ENCODE peak calls at places on chromosomes 2 and 18, in six cellular contexts. I is stimulated activated CD8-positive, alpha-beta memory T cell treated with anti-CD3 and anti-CD28 coated beads, Interleukin-7, amount 100 ng/mL, for 48 hours; C is cardiac muscle cell; N is B cell; R is kidney tubule cell; Z is NCI-H345. S is an unnamed sample.

GRCh38 chr18:22005191-22005824 is 164.1 kb upstream of the GATA6 start:
- DNase-seq in I (no peak), C (no peak), N (no peak), R (no peak), Z (no peak), S (no peak)

GRCh38 chr2:27915191-27915590 is 24.7 kb downstream of the BABAM2 start:
- DNase-seq in I (no peak), C (peak; percentile 55), N (no peak), R (no peak), Z (no peak), S (no peak)

GRCh38 chr18:41266616-41267015 is 688.4 kb upstream of the PIK3C3 start:
- DNase-seq in I (no peak), C (peak; percentile 87), N (no peak), R (no peak), Z (no peak), S (no peak)

GRCh38 chr2:88307817-88308216 is 137.7 kb downstream of the THNSL2 start:
- DNase-seq in I (no peak), C (no peak), N (peak; percentile 14), R (peak; percentile 50), Z (no peak), S (no peak)

GRCh38 chr2:181281206-181281832 is 175.9 kb upstream of the ITGA4 start:
- DNase-seq in I (no peak), C (no peak), N (no peak), R (no peak), Z (peak; percentile 5), S (no peak)

GRCh38 chr2:40192864-40193669 is 258.8 kb downstream of the SLC8A1 start:
- DNase-seq in I (no peak), C (peak; percentile 8), N (no peak), R (peak; percentile 62), Z (peak; percentile 14), S (no peak)

GRCh38 chr18:57970356-57971095 is 73.5 kb upstream of the NEDD4L start:
- DNase-seq in I (no peak), C (no peak), N (no peak), R (peak; percentile 4), Z (no peak), S (no peak)

GRCh38 chr2:190941571-190941970 is 61.0 kb downstream of the GLS start:
- DNase-seq in I (no peak), C (no peak), N (no peak), R (no peak), Z (no peak), S (no peak)

GRCh38 chr18:50866765-50867164 is 12.2 kb upstream of the ME2 start:
- DNase-seq in I (no peak), C (peak; percentile 39), N (no peak), R (peak; percentile 34), Z (no peak), S (no peak)

GRCh38 chr2:95275601-95276243 is 1.5 kb downstream of the PROM2 start:
- DNase-seq in I (no peak), C (peak; percentile 17), N (no peak), R (peak; percentile 73), Z (no peak), S (no peak)

GRCh38 chr2:20917724-20918572 is 95.0 kb upstream of the LDAH start:
- DNase-seq in I (no peak), C (no peak), N (no peak), R (no peak), Z (no peak), S (no peak)

GRCh38 chr18:11891737-11892136 is 16.4 kb downstream of the MPPE1 start:
- DNase-seq in I (no peak), C (no peak), N (no peak), R (no peak), Z (no peak), S (no peak)

GRCh38 chr2:232980683-232981082 is 32.4 kb downstream of the NGEF start:
- DNase-seq in I (no peak), C (no peak), N (no peak), R (peak; percentile 41), Z (no peak), S (no peak)

GRCh38 chr2:199463000-199463692 is 5.4 kb upstream of the SATB2 start:
- DNase-seq in I (no peak), C (peak; percentile 48), N (peak; percentile 59), R (peak; percentile 76), Z (peak; percentile 77), S (no peak)

GRCh38 chr2:20356042-20356441 is 5.4 kb upstream of the PUM2 start:
- DNase-seq in I (no peak), C (peak; percentile 73), N (no peak), R (peak; percentile 40), Z (no peak), S (no peak)

GRCh38 chr2:206979922-206980321 is 40.6 kb downstream of the CPO start:
- DNase-seq in I (no peak), C (no peak), N (no peak), R (no peak), Z (no peak), S (no peak)

GRCh38 chr2:119932809-119933208 is 80.1 kb upstream of the EPB41L5 start:
- DNase-seq in I (no peak), C (no peak), N (no peak), R (no peak), Z (no peak), S (no peak)

GRCh38 chr18:14978962-14979535 is 231.1 kb downstream of the ANKRD30B start:
- DNase-seq in I (no peak), C (no peak), N (no peak), R (peak; percentile 44), Z (no peak), S (no peak)

GRCh38 chr18:5456577-5457466 is 87.0 kb downstream of the EPB41L3 start:
- DNase-seq in I (no peak), C (peak; percentile 71), N (peak; percentile 6), R (peak; percentile 50), Z (no peak), S (no peak)

GRCh38 chr18:28269750-28270149 is 92.8 kb upstream of the CDH2 start:
- DNase-seq in I (no peak), C (peak; percentile 25), N (no peak), R (no peak), Z (no peak), S (no peak)

GRCh38 chr2:31384351-31384750 is 30.2 kb downstream of the XDH start:
- DNase-seq in I (no peak), C (peak; percentile 90), N (no peak), R (peak; percentile 94), Z (no peak), S (peak; percentile 47)

GRCh38 chr2:151422917-151423439 is 13.3 kb downstream of the RIF1 start:
- DNase-seq in I (no peak), C (no peak), N (no peak), R (no peak), Z (no peak), S (no peak)

GRCh38 chr2:68721482-68722071 is 13.0 kb upstream of the ARHGAP25 start:
- DNase-seq in I (no peak), C (no peak), N (peak; percentile 70), R (peak; percentile 45), Z (no peak), S (peak; percentile 27)

GRCh38 chr2:62589691-62590356 is 83.8 kb upstream of the TMEM17 start:
- DNase-seq in I (no peak), C (no peak), N (no peak), R (no peak), Z (no peak), S (no peak)

GRCh38 chr2:43484323-43484930 is 111.4 kb downstream of the THADA start:
- DNase-seq in I (no peak), C (peak; percentile 93), N (peak; percentile 74), R (peak; percentile 78), Z (peak; percentile 52), S (no peak)

GRCh38 chr2:173590278-173590811 is 235.7 kb downstream of the CDCA7 start:
- DNase-seq in I (no peak), C (peak; percentile 81), N (no peak), R (peak; percentile 98), Z (peak; percentile 94), S (no peak)

GRCh38 chr18:77191241-77191751 is 58.4 kb upstream of the GALR1 start:
- DNase-seq in I (no peak), C (peak; percentile 56), N (no peak), R (no peak), Z (no peak), S (no peak)

GRCh38 chr2:229688141-229688540 is 26.2 kb downstream of the DNER start:
- DNase-seq in I (no peak), C (no peak), N (no peak), R (no peak), Z (no peak), S (no peak)

GRCh38 chr2:210626849-210627248 is 70.5 kb downstream of the CPS1 start:
- DNase-seq in I (no peak), C (peak; percentile 5), N (no peak), R (peak; percentile 63), Z (no peak), S (no peak)

GRCh38 chr2:66569321-66569851 is 134.5 kb downstream of the MEIS1 start:
- DNase-seq in I (no peak), C (peak; percentile 63), N (no peak), R (peak; percentile 81), Z (no peak), S (no peak)

GRCh38 chr2:224343226-224343625 is 58.7 kb downstream of the FAM124B start:
- DNase-seq in I (no peak), C (no peak), N (no peak), R (peak; percentile 2), Z (no peak), S (no peak)